ENCODE peak calls at places on chromosomes 1 and 21, in six cellular contexts. A, C, S, K, P and V are unnamed samples.

GRCh38 chr21:44871576-44872265 is 1.8 kb downstream of the PTTG1IP start:
- DNase-seq in A (no peak), C (no peak), S (no peak), K (no peak), P (peak; percentile 90), V (peak; percentile 41)

GRCh38 chr1:110298991-110299390 is 40.2 kb upstream of the RBM15 start:
- DNase-seq in A (no peak), C (no peak), S (no peak), K (no peak), P (peak; percentile 45), V (no peak)

GRCh38 chr1:149846042-149846441 is 53.3 kb upstream of the BOLA1 start:
- DNase-seq in A (no peak), C (no peak), S (no peak), K (no peak), P (no peak), V (no peak)

GRCh38 chr1:78377356-78377928 is 113.3 kb upstream of the PTGFR start:
- DNase-seq in A (no peak), C (no peak), S (no peak), K (no peak), P (peak; percentile 49), V (no peak)

GRCh38 chr21:46361937-46362336 is 38.0 kb downstream of the PCNT start:
- DNase-seq in A (no peak), C (no peak), S (no peak), K (no peak), P (no peak), V (no peak)

GRCh38 chr1:245054105-245054831 is 100.5 kb upstream of the KIF26B start:
- DNase-seq in A (no peak), C (no peak), S (no peak), K (no peak), P (no peak), V (no peak)

GRCh38 chr21:42103843-42104242 is 32.7 kb downstream of the UMODL1 start:
- DNase-seq in A (no peak), C (no peak), S (no peak), K (no peak), P (no peak), V (no peak)

GRCh38 chr21:29245104-29245643 is 53.5 kb upstream of the BACH1 start:
- DNase-seq in A (peak; percentile 32), C (no peak), S (no peak), K (no peak), P (peak; percentile 42), V (no peak)

GRCh38 chr21:23475518-23476189 is 2131.6 kb downstream of the MRPL39 start:
- DNase-seq in A (no peak), C (no peak), S (no peak), K (no peak), P (no peak), V (no peak)

GRCh38 chr1:94755675-94756074 is 64.5 kb upstream of the SLC44A3 start:
- DNase-seq in A (no peak), C (peak; percentile 99), S (no peak), K (no peak), P (peak; percentile 99), V (peak; percentile 94)

GRCh38 chr1:183435497-183435896 is 17.3 kb upstream of the NMNAT2 start:
- DNase-seq in A (no peak), C (no peak), S (no peak), K (no peak), P (no peak), V (no peak)

GRCh38 chr21:41358193-41359166 is 3.3 kb upstream of the MX2 start:
- DNase-seq in A (no peak), C (no peak), S (no peak), K (no peak), P (no peak), V (no peak)

GRCh38 chr1:15368888-15369287 is 40.8 kb upstream of the EFHD2 start:
- DNase-seq in A (no peak), C (no peak), S (no peak), K (no peak), P (no peak), V (no peak)

GRCh38 chr1:93237021-93237420 is 56.5 kb downstream of the CCDC18 start:
- DNase-seq in A (no peak), C (no peak), S (no peak), K (no peak), P (no peak), V (no peak)

GRCh38 chr1:46034601-46035516 is 97.6 kb downstream of the PIK3R3 start:
- DNase-seq in A (no peak), C (no peak), S (no peak), K (no peak), P (no peak), V (no peak)

GRCh38 chr1:152906023-152906565 is 2.3 kb upstream of the IVL start:
- DNase-seq in A (no peak), C (no peak), S (no peak), K (no peak), P (peak; percentile 78), V (peak; percentile 60)

GRCh38 chr1:92486251-92487077 is at the start of gene GFI1:
- DNase-seq in A (peak; percentile 70), C (no peak), S (peak; percentile 40), K (no peak), P (no peak), V (no peak)

GRCh38 chr21:36709868-36710728 is 11.2 kb downstream of the SIM2 start:
- DNase-seq in A (no peak), C (no peak), S (no peak), K (no peak), P (no peak), V (no peak)

GRCh38 chr21:36707763-36708511 is 9.0 kb downstream of the SIM2 start:
- DNase-seq in A (peak; percentile 40), C (no peak), S (no peak), K (no peak), P (no peak), V (no peak)

GRCh38 chr21:36709030-36709867 is 10.3 kb downstream of the SIM2 start:
- DNase-seq in A (peak; percentile 57), C (no peak), S (no peak), K (no peak), P (no peak), V (no peak)

GRCh38 chr21:36708512-36709029 is 9.7 kb downstream of the SIM2 start:
- DNase-seq in A (no peak), C (no peak), S (no peak), K (no peak), P (no peak), V (no peak)

GRCh38 chr21:36710729-36711048 is 11.8 kb downstream of the SIM2 start:
- DNase-seq in A (peak; percentile 44), C (no peak), S (no peak), K (no peak), P (no peak), V (no peak)
- TF ChIP-seq CTCF in A (no peak), C (no peak), S (no peak), K (no peak), P (no peak), V (no peak)

GRCh38 chr21:39349211-39350093 is 564 bp upstream of the HMGN1 start:
- DNase-seq in A (peak; percentile 98), C (peak; percentile 78), S (peak; percentile 90), K (peak; percentile 91), P (peak; percentile 89), V (peak; percentile 85)
- TF ChIP-seq CTCF in A (no peak), C (no peak), S (no peak), K (no peak), P (no peak), V (no peak)

DNA sequence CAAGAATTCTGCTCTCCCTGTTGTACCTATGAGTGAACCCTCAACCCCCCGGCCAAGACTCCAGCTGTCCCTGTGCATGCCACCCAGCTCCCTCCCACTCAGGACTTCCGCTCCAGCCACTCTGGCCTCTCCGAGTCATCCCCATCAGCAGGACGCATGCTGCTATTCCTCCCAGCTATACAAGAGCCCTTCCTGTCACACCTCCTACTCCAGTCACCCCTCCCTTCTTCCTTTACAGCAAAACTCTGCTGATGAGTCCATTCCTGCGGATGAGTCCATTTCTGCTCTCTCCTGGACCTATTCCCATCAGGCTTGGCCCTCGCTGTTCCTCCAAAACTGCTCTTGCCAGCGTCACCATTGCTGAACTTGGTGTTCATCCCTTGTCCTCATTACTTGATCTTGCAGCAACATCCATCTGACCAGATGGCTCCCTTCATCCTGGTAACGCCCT is 42.2 kb downstream of the H3-3A start:
- DNase-seq in A (no peak), C (no peak), S (no peak), K (no peak), P (peak; percentile 79), V (no peak)
- TF ChIP-seq CTCF in A (no peak), C (no peak), S (no peak), K (no peak), P (no peak), V (no peak)

GRCh38 chr1:11492235-11492634 is 13.3 kb downstream of the DISP3 start:
- DNase-seq in A (no peak), C (no peak), S (no peak), K (no peak), P (no peak), V (no peak)
- TF ChIP-seq CTCF in A (no peak), C (no peak), S (no peak), K (no peak), P (no peak), V (no peak)

GRCh38 chr1:68594851-68595250 is 98.0 kb upstream of the DEPDC1 start:
- DNase-seq in A (no peak), C (no peak), S (no peak), K (no peak), P (peak; percentile 18), V (no peak)

DNA sequence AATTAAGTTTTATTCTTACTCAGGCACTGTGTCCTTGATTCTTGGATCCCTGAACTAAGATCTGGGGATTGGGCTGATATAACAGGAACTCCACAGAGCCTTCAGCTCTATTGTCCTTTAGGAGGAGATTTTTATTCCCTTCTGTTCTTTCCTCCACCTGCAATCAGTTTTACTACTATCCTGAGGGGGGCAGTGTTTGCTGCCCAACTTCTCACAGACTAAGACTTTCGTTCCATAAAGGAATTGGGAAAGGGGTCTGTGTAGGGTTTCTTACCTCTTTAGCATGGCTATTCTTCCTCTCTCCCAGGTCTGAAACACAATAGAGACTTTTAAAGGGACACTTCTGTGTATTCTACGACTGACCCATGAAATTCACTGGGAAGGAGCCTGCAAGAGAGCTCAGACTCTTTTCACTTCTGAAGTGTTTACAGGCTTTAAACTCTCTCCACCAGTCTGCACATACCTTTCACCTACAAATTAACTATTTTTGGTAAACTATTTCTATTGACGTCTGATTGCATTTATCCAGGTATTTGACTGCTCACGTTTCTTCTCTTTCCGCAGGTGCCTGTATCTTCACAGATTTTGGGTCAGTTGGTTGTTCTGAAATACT is 103.3 kb upstream of the DEPDC1 start:
- DNase-seq in A (peak; percentile 8), C (no peak), S (no peak), K (no peak), P (peak; percentile 31), V (no peak)
- TF ChIP-seq CTCF in A (peak; percentile 54), C (peak; percentile 53), S (peak; percentile 56), K (peak; percentile 57), P (peak; percentile 71), V (peak; percentile 64)